ENCODE peak calls at places on chromosomes 5 and 9, in seven cellular contexts. One of them, this sample, is unnamed.

GRCh38 chr5:53008751-53009150 is 19.6 kb downstream of the ITGA2 start:
- DNase-seq in upper lobe of left lung: no peak
- DNase-seq in neural progenitor cell: no peak
- DNase-seq in GM23338: no peak
- DNase-seq in uterus: no peak
- DNase-seq in mucosa of descending colon: no peak
- DNase-seq in right atrium auricular region: no peak
- DNase-seq in this sample: no peak

GRCh38 chr5:94793113-94793815 is 174.8 kb downstream of the SLF1 start:
- DNase-seq in upper lobe of left lung: no peak
- DNase-seq in neural progenitor cell: no peak
- DNase-seq in GM23338: no peak
- DNase-seq in uterus: no peak
- DNase-seq in mucosa of descending colon: no peak
- DNase-seq in right atrium auricular region: no peak
- DNase-seq in this sample: peak; percentile 84

GRCh38 chr9:21326526-21327139 is 8.6 kb downstream of the KLHL9 start:
- DNase-seq in upper lobe of left lung: no peak
- DNase-seq in neural progenitor cell: peak; percentile 58
- DNase-seq in GM23338: peak; percentile 73
- DNase-seq in uterus: no peak
- DNase-seq in mucosa of descending colon: no peak
- DNase-seq in right atrium auricular region: no peak
- DNase-seq in this sample: peak; percentile 56

GRCh38 chr5:62682059-62682458 is 103.4 kb downstream of the LRRC70 start:
- DNase-seq in upper lobe of left lung: no peak
- DNase-seq in neural progenitor cell: no peak
- DNase-seq in GM23338: no peak
- DNase-seq in uterus: no peak
- DNase-seq in mucosa of descending colon: no peak
- DNase-seq in right atrium auricular region: no peak
- DNase-seq in this sample: no peak

GRCh38 chr5:1952021-1952420 is 69.3 kb upstream of the IRX4 start:
- DNase-seq in upper lobe of left lung: no peak
- DNase-seq in neural progenitor cell: no peak
- DNase-seq in GM23338: no peak
- DNase-seq in uterus: no peak
- DNase-seq in mucosa of descending colon: no peak
- DNase-seq in right atrium auricular region: no peak
- DNase-seq in this sample: no peak

GRCh38 chr9:107375651-107376369 is 92.7 kb downstream of the RAD23B start:
- DNase-seq in upper lobe of left lung: no peak
- DNase-seq in neural progenitor cell: no peak
- DNase-seq in GM23338: no peak
- DNase-seq in uterus: no peak
- DNase-seq in mucosa of descending colon: no peak
- DNase-seq in right atrium auricular region: no peak
- DNase-seq in this sample: peak; percentile 32

GRCh38 chr5:7754997-7755596 is 95.8 kb downstream of the CFAP90 start:
- DNase-seq in upper lobe of left lung: peak; percentile 74
- DNase-seq in neural progenitor cell: peak; percentile 81
- DNase-seq in GM23338: peak; percentile 84
- DNase-seq in uterus: peak; percentile 31
- DNase-seq in mucosa of descending colon: peak; percentile 73
- DNase-seq in right atrium auricular region: no peak
- DNase-seq in this sample: peak; percentile 80

GRCh38 chr9:121852646-121853616 is 201.5 kb downstream of the DAB2IP start:
- DNase-seq in upper lobe of left lung: no peak
- DNase-seq in neural progenitor cell: no peak
- DNase-seq in GM23338: no peak
- DNase-seq in uterus: peak; percentile 85
- DNase-seq in mucosa of descending colon: no peak
- DNase-seq in right atrium auricular region: peak; percentile 84
- DNase-seq in this sample: peak; percentile 81

GRCh38 chr5:1268666-1269065 is 26.2 kb downstream of the TERT start:
- DNase-seq in upper lobe of left lung: no peak
- DNase-seq in neural progenitor cell: no peak
- DNase-seq in GM23338: no peak
- DNase-seq in uterus: no peak
- DNase-seq in mucosa of descending colon: no peak
- DNase-seq in right atrium auricular region: no peak
- DNase-seq in this sample: no peak

GRCh38 chr5:176675676-176676360 is 28.5 kb downstream of the TSPAN17 start:
- DNase-seq in upper lobe of left lung: no peak
- DNase-seq in neural progenitor cell: peak; percentile 66
- DNase-seq in GM23338: peak; percentile 86
- DNase-seq in uterus: no peak
- DNase-seq in mucosa of descending colon: no peak
- DNase-seq in right atrium auricular region: no peak
- DNase-seq in this sample: peak; percentile 48

GRCh38 chr5:160496784-160497183 is 75.1 kb downstream of the PTTG1 start:
- DNase-seq in upper lobe of left lung: no peak
- DNase-seq in neural progenitor cell: no peak
- DNase-seq in GM23338: no peak
- DNase-seq in uterus: no peak
- DNase-seq in mucosa of descending colon: no peak
- DNase-seq in right atrium auricular region: no peak
- DNase-seq in this sample: no peak

GRCh38 chr5:169213479-169213878 is 87.5 kb downstream of the SLIT3 start:
- DNase-seq in upper lobe of left lung: no peak
- DNase-seq in neural progenitor cell: no peak
- DNase-seq in GM23338: no peak
- DNase-seq in uterus: no peak
- DNase-seq in mucosa of descending colon: no peak
- DNase-seq in right atrium auricular region: no peak
- DNase-seq in this sample: no peak

GRCh38 chr5:14995229-14995628 is 123.7 kb upstream of the ANKH start:
- DNase-seq in upper lobe of left lung: no peak
- DNase-seq in neural progenitor cell: no peak
- DNase-seq in GM23338: no peak
- DNase-seq in uterus: no peak
- DNase-seq in mucosa of descending colon: no peak
- DNase-seq in right atrium auricular region: no peak
- DNase-seq in this sample: no peak

GRCh38 chr5:172757394-172758010 is 13.5 kb downstream of the DUSP1 start:
- DNase-seq in upper lobe of left lung: no peak
- DNase-seq in neural progenitor cell: no peak
- DNase-seq in GM23338: peak; percentile 21
- DNase-seq in uterus: no peak
- DNase-seq in mucosa of descending colon: no peak
- DNase-seq in right atrium auricular region: no peak
- DNase-seq in this sample: no peak

GRCh38 chr5:60436518-60436917 is 263.4 kb downstream of the DEPDC1B start:
- DNase-seq in upper lobe of left lung: no peak
- DNase-seq in neural progenitor cell: no peak
- DNase-seq in GM23338: no peak
- DNase-seq in uterus: no peak
- DNase-seq in mucosa of descending colon: no peak
- DNase-seq in right atrium auricular region: no peak
- DNase-seq in this sample: no peak

GRCh38 chr9:119020284-119020683 is 349.0 kb downstream of the BRINP1 start:
- DNase-seq in upper lobe of left lung: no peak
- DNase-seq in neural progenitor cell: no peak
- DNase-seq in GM23338: no peak
- DNase-seq in uterus: peak; percentile 13
- DNase-seq in mucosa of descending colon: no peak
- DNase-seq in right atrium auricular region: peak; percentile 62
- DNase-seq in this sample: no peak

GRCh38 chr5:6106756-6107155 is 271.6 kb downstream of the MED10 start:
- DNase-seq in upper lobe of left lung: no peak
- DNase-seq in neural progenitor cell: no peak
- DNase-seq in GM23338: no peak
- DNase-seq in uterus: no peak
- DNase-seq in mucosa of descending colon: no peak
- DNase-seq in right atrium auricular region: no peak
- DNase-seq in this sample: no peak

GRCh38 chr5:108818613-108819272 is 71.0 kb downstream of the FER start:
- DNase-seq in upper lobe of left lung: no peak
- DNase-seq in neural progenitor cell: no peak
- DNase-seq in GM23338: no peak
- DNase-seq in uterus: no peak
- DNase-seq in mucosa of descending colon: no peak
- DNase-seq in right atrium auricular region: no peak
- DNase-seq in this sample: peak; percentile 50

GRCh38 chr9:33139421-33140228 is 27.5 kb downstream of the B4GALT1 start:
- DNase-seq in upper lobe of left lung: peak; percentile 49
- DNase-seq in neural progenitor cell: peak; percentile 25
- DNase-seq in GM23338: no peak
- DNase-seq in uterus: peak; percentile 81
- DNase-seq in mucosa of descending colon: peak; percentile 54
- DNase-seq in right atrium auricular region: no peak
- DNase-seq in this sample: peak; percentile 40

DNA sequence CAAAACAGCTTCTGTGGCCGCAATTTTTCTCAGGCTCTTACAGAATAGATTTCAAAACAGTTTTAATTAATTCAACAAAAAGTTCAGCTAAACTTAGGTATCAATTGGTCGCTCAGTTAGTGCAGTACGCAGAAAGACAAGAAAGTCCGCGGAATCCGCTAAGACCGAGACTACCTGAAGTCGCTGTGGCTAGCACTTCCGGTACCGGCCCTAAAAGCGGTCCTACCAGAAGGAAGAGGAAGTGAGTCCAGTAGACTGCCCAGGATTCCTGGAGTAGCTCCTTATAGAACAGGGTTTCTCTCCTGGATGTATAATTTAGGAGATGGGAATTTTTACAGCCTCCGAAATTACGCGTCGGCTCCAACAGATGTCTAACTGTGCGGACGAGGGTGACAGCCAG is 16.6 kb upstream of the PCDHB2 start:
- DNase-seq in upper lobe of left lung: no peak
- DNase-seq in neural progenitor cell: no peak
- DNase-seq in GM23338: peak; percentile 86
- DNase-seq in uterus: no peak
- DNase-seq in mucosa of descending colon: no peak
- DNase-seq in right atrium auricular region: no peak
- DNase-seq in this sample: no peak
- H3K4me3 ChIP-seq in upper lobe of left lung: no peak overlapping the region
- H3K4me3 ChIP-seq in neural progenitor cell: no peak overlapping the region
- H3K4me3 ChIP-seq in GM23338: peak overlapping the region; percentile 56
- H3K4me3 ChIP-seq in uterus: no peak overlapping the region
- H3K4me3 ChIP-seq in mucosa of descending colon: no peak overlapping the region
- H3K4me3 ChIP-seq in right atrium auricular region: peak overlapping the region; percentile 30
- H3K4me3 ChIP-seq in this sample: no peak overlapping the region

GRCh38 chr9:105066265-105066865 is 138.4 kb upstream of the ABCA1 start:
- DNase-seq in upper lobe of left lung: peak; percentile 64
- DNase-seq in neural progenitor cell: no peak
- DNase-seq in GM23338: no peak
- DNase-seq in uterus: no peak
- DNase-seq in mucosa of descending colon: no peak
- DNase-seq in right atrium auricular region: peak; percentile 67
- DNase-seq in this sample: no peak
- TF ChIP-seq CTCF in upper lobe of left lung: no peak
- TF ChIP-seq CTCF in neural progenitor cell: no peak
- TF ChIP-seq CTCF in GM23338: no peak
- TF ChIP-seq CTCF in uterus: no peak
- TF ChIP-seq CTCF in mucosa of descending colon: no peak
- TF ChIP-seq CTCF in right atrium auricular region: no peak
- TF ChIP-seq CTCF in this sample: no peak

DNA sequence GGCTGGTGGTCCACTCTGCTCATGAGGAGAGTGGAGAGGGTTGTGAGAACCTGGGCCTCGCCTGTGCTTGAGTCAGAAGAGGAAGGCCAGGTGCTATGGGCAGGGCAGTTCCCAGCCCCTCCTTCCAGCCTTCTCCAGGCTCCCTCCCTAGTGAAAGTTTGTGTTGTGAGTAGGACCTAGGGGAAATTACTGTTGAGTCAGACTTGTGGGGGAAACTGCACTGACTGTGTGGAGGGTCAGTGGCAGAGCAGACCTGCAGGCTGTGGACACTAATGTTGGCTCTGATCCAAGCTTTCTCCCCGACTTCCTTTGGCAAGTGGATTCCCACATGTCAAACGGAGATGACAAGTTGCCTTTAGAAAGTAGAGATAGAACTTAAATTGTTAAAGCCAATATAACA is 102.6 kb downstream of the ARHGAP26 start:
- DNase-seq in upper lobe of left lung: peak; percentile 58
- DNase-seq in neural progenitor cell: no peak
- DNase-seq in GM23338: peak; percentile 38
- DNase-seq in uterus: no peak
- DNase-seq in mucosa of descending colon: peak; percentile 71
- DNase-seq in right atrium auricular region: no peak
- DNase-seq in this sample: peak; percentile 47
- H3K4me1 ChIP-seq in upper lobe of left lung: peaks cover 67% of the 10 kb centered on the region
- H3K4me1 ChIP-seq in neural progenitor cell: no peaks in the 10 kb centered on the region
- H3K4me1 ChIP-seq in GM23338: peaks cover 33% of the 10 kb centered on the region
- H3K4me1 ChIP-seq in uterus: no peaks in the 10 kb centered on the region
- H3K4me1 ChIP-seq in mucosa of descending colon: peaks cover 49% of the 10 kb centered on the region
- H3K4me1 ChIP-seq in right atrium auricular region: peaks cover 81% of the 10 kb centered on the region
- H3K4me1 ChIP-seq in this sample: peaks cover 13% of the 10 kb centered on the region

GRCh38 chr5:75670571-75670970 is 46.7 kb downstream of the POC5 start:
- DNase-seq in upper lobe of left lung: no peak
- DNase-seq in neural progenitor cell: no peak
- DNase-seq in GM23338: no peak
- DNase-seq in uterus: no peak
- DNase-seq in mucosa of descending colon: no peak
- DNase-seq in right atrium auricular region: no peak
- DNase-seq in this sample: no peak

GRCh38 chr5:75667586-75667985 is 49.7 kb downstream of the POC5 start:
- DNase-seq in upper lobe of left lung: no peak
- DNase-seq in neural progenitor cell: no peak
- DNase-seq in GM23338: peak; percentile 42
- DNase-seq in uterus: no peak
- DNase-seq in mucosa of descending colon: no peak
- DNase-seq in right atrium auricular region: no peak
- DNase-seq in this sample: peak; percentile 14

GRCh38 chr5:75668348-75668895 is 48.8 kb downstream of the POC5 start:
- DNase-seq in upper lobe of left lung: no peak
- DNase-seq in neural progenitor cell: no peak
- DNase-seq in GM23338: no peak
- DNase-seq in uterus: no peak
- DNase-seq in mucosa of descending colon: no peak
- DNase-seq in right atrium auricular region: no peak
- DNase-seq in this sample: no peak

GRCh38 chr5:75671506-75671905 is 45.7 kb downstream of the POC5 start:
- DNase-seq in upper lobe of left lung: no peak
- DNase-seq in neural progenitor cell: no peak
- DNase-seq in GM23338: no peak
- DNase-seq in uterus: no peak
- DNase-seq in mucosa of descending colon: no peak
- DNase-seq in right atrium auricular region: no peak
- DNase-seq in this sample: no peak

DNA sequence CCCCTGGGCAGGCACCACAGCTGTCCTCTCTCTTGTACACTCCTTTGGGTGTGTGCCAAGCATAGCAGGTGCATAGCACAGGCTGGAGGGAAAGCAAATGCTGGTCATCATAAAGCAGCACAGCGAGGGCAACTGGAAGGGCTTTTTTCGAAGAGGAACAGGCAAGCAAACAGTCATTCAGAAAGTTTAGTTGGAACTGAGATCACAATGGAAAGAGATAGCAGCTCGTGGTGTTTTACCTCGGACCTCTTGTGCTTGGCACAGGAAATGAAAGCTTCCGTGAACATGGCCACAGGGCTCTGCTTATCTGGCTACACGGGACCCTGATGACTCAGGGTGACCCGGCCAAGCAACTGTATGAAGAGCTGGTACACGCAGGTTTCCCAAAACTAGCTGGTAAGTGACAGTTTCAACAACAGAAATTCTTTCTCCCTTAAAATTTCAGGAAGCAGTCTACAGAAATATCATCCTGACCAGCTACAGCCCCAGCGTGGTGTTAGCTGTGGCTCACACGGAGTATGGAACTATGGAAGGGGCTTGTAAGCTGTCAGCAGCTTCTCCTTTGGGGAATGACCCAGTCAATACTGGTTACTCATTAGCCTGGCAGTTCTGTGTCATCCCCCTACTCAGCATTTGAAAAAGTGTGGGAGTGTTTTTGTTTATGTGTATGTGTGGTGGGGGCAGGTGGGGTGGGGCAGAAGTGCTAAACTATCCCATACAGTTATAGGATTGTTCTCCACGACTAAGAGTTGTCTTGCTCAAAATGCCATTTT is 48.1 kb downstream of the POC5 start:
- DNase-seq in upper lobe of left lung: peak; percentile 44
- DNase-seq in neural progenitor cell: no peak
- DNase-seq in GM23338: no peak
- DNase-seq in uterus: peak; percentile 20
- DNase-seq in mucosa of descending colon: peak; percentile 60
- DNase-seq in right atrium auricular region: no peak
- DNase-seq in this sample: no peak
- H3K4me3 ChIP-seq in upper lobe of left lung: peak overlapping the region; percentile 33
- H3K4me3 ChIP-seq in neural progenitor cell: no peak overlapping the region
- H3K4me3 ChIP-seq in GM23338: no peak overlapping the region
- H3K4me3 ChIP-seq in uterus: no peak overlapping the region
- H3K4me3 ChIP-seq in mucosa of descending colon: no peak overlapping the region
- H3K4me3 ChIP-seq in right atrium auricular region: no peak overlapping the region
- H3K4me3 ChIP-seq in this sample: no peak overlapping the region

This sample was measured in cardiac muscle cell.